ENCODE peak calls at places on chromosomes 5 and 9, in ten cellular contexts. Q is SK-N-SH, W is A549, G is left lung, R is tibial artery, N is endodermal cell, X is lower leg skin, K is HCT116, U is fibroblast of the aortic adventitia, E is choroid plexus epithelial cell. B is an unnamed sample.

GRCh38 chr5:132226516-132227234 is 978 bp downstream of the P4HA2 start:
- DNase-seq in R (no peak), E (no peak), W (no peak), N (no peak), X (no peak), Q (no peak), K (no peak), G (no peak), U (peak; percentile 64), B (no peak)

GRCh38 chr5:34487202-34487879 is 168.8 kb upstream of the RAI14 start:
- DNase-seq in W (no peak), U (peak; percentile 94), Q (no peak), R (peak; percentile 82), G (no peak), E (peak; percentile 98), X (no peak), K (no peak), N (no peak), B (no peak)

GRCh38 chr5:180259260-180259611 is 32.6 kb downstream of the MAPK9 start:
- DNase-seq in U (no peak), N (no peak), R (no peak), Q (no peak), W (no peak), X (no peak), K (no peak), E (peak; percentile 5), G (no peak), B (no peak)

GRCh38 chr9:129459550-129460322 is 161.2 kb downstream of the C9orf50 start:
- DNase-seq in G (peak; percentile 84), E (no peak), R (no peak), W (no peak), Q (no peak), N (no peak), U (no peak), K (no peak), X (no peak), B (no peak)

GRCh38 chr9:3884736-3885135 is 358.9 kb upstream of the RFX3 start:
- DNase-seq in W (no peak), Q (no peak), R (no peak), U (no peak), N (no peak), X (no peak), E (no peak), G (no peak), K (no peak), B (no peak)

GRCh38 chr9:128912270-128912853 is 8.4 kb upstream of the PHYHD1 start:
- DNase-seq in Q (no peak), W (peak; percentile 97), U (peak; percentile 82), E (peak; percentile 86), R (no peak), G (peak; percentile 82), X (no peak), K (peak; percentile 43), N (peak; percentile 89), B (no peak)

GRCh38 chr9:131441441-131441840 is 47.6 kb downstream of the PRRC2B start:
- DNase-seq in E (no peak), U (no peak), X (no peak), K (no peak), W (no peak), N (no peak), G (no peak), Q (no peak), R (peak; percentile 54), B (no peak)

GRCh38 chr5:74510476-74510875 is 130.1 kb downstream of the ENC1 start:
- DNase-seq in W (no peak), G (no peak), Q (no peak), R (no peak), X (no peak), K (no peak), E (no peak), N (no peak), U (peak; percentile 43), B (no peak)

GRCh38 chr5:1743061-1743768 is 56.4 kb downstream of the MRPL36 start:
- DNase-seq in G (no peak), K (no peak), E (no peak), X (no peak), W (no peak), N (peak; percentile 20), Q (no peak), R (peak; percentile 27), U (no peak), B (no peak)

GRCh38 chr5:1549631-1550030 is 25.9 kb upstream of the LPCAT1 start:
- DNase-seq in W (no peak), U (no peak), G (no peak), R (peak; percentile 54), Q (no peak), K (no peak), X (peak; percentile 8), N (no peak), E (no peak), B (no peak)

GRCh38 chr5:119655081-119655480 is 25.7 kb downstream of the FAM170A start:
- DNase-seq in U (no peak), K (no peak), G (no peak), E (peak; percentile 25), W (no peak), Q (no peak), R (no peak), N (no peak), X (no peak), B (no peak)

GRCh38 chr9:125997510-125997823 is 250.3 kb downstream of the PBX3 start:
- DNase-seq in G (peak; percentile 78), E (no peak), X (no peak), K (no peak), N (no peak), R (no peak), U (no peak), W (no peak), Q (no peak), B (no peak)

DNA sequence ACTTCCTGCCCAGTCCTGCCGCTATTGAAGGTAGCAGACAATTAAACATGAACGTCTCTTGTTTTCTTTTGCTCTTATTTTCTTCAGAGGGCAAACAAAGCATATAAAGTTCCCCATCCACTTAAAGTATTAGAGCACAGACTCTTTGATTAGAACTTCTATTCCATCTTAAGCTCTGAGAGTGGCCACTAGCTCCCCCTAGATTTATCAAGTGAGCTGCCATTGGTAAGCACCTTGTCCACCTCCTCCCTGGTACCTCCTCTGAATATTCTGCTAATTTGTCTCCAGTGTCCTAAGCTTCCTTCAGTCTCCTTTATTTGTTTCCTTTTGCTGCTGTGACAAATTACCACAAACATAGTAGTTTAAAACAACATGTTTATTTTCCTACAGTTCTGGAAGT is 264.3 kb upstream of the KCNN2 start:
- DNase-seq in N (no peak), U (no peak), R (no peak), Q (no peak), W (no peak), G (no peak), X (no peak), K (no peak), E (peak; percentile 21), B (no peak)
- TF ChIP-seq CTCF in N (peak; percentile 57), U (no peak), R (no peak), Q (no peak), W (no peak), G (no peak), X (no peak), K (no peak), E (peak; percentile 36), B (no peak)

GRCh38 chr5:10337986-10338385 is 15.5 kb upstream of the MARCHF6 start:
- DNase-seq in G (no peak), K (no peak), N (no peak), W (no peak), E (no peak), Q (no peak), X (no peak), U (no peak), R (no peak), B (no peak)

GRCh38 chr5:10337107-10337506 is 16.4 kb upstream of the MARCHF6 start:
- DNase-seq in R (no peak), N (no peak), U (no peak), X (no peak), W (no peak), K (no peak), E (no peak), G (no peak), Q (no peak), B (no peak)

GRCh38 chr5:10334830-10335229 is 18.7 kb upstream of the MARCHF6 start:
- DNase-seq in X (peak; percentile 12), N (peak; percentile 22), U (no peak), G (no peak), R (no peak), Q (no peak), E (no peak), K (no peak), W (no peak), B (no peak)

GRCh38 chr5:10333154-10334006 is 20.1 kb upstream of the MARCHF6 start:
- DNase-seq in Q (peak; percentile 63), X (no peak), G (peak; percentile 90), N (peak; percentile 82), E (peak; percentile 53), R (peak; percentile 70), U (no peak), K (no peak), W (peak; percentile 48), B (no peak)

GRCh38 chr5:10335711-10336470 is 17.6 kb upstream of the MARCHF6 start:
- DNase-seq in K (no peak), U (no peak), X (peak; percentile 9), E (no peak), G (no peak), N (peak; percentile 29), W (no peak), Q (no peak), R (no peak), B (no peak)
- H3K4me3 ChIP-seq in K (no peak overlapping the region), U (no peak overlapping the region), X (no peak overlapping the region), E (no peak overlapping the region), G (no peak overlapping the region), N (no peak overlapping the region), W (no peak overlapping the region), Q (no peak overlapping the region), R (no peak overlapping the region), B (no peak overlapping the region)

GRCh38 chr9:110340306-110340705 is 2.6 kb upstream of the TXNDC8 start:
- DNase-seq in Q (no peak), G (no peak), K (peak; percentile 24), X (no peak), U (peak; percentile 35), R (no peak), N (peak; percentile 60), W (no peak), E (peak; percentile 59), B (no peak)
- TF ChIP-seq CTCF in Q (peak; percentile 48), G (no peak), K (peak; percentile 66), X (no peak), U (peak; percentile 56), R (no peak), N (peak; percentile 80), W (peak; percentile 49), E (peak; percentile 72), B (peak; percentile 54)

GRCh38 chr9:17018540-17019196 is 116.2 kb upstream of the CNTLN start:
- DNase-seq in W (no peak), X (no peak), G (no peak), E (peak; percentile 6), N (no peak), Q (no peak), K (no peak), U (peak; percentile 39), R (no peak), B (no peak)
- H3K4me3 ChIP-seq in W (no peak overlapping the region), X (no peak overlapping the region), G (no peak overlapping the region), E (no peak overlapping the region), N (no peak overlapping the region), Q (no peak overlapping the region), K (no peak overlapping the region), U (no peak overlapping the region), R (no peak overlapping the region), B (no peak overlapping the region)

GRCh38 chr5:39160576-39161213 is 58.7 kb downstream of the FYB1 start:
- DNase-seq in G (no peak), Q (no peak), R (no peak), U (no peak), E (no peak), K (no peak), N (no peak), X (no peak), W (no peak), B (no peak)
- TF ChIP-seq CTCF in G (no peak), Q (no peak), R (no peak), U (no peak), E (no peak), K (no peak), N (no peak), X (no peak), W (no peak), B (no peak)

B was measured in HFF-Myc.